ENCODE peak calls at places on chromosomes 2 and 18, in four cellular contexts. One of them, this sample, is unnamed.

GRCh38 chr2:237529452-237530402 is 36.6 kb upstream of the PRLH start:
- DNase-seq in naive thymus-derived CD4-positive, alpha-beta T cell: no peak
- DNase-seq in left ventricle myocardium inferior: no peak
- DNase-seq in sigmoid colon: no peak
- DNase-seq in this sample: no peak

GRCh38 chr2:238231251-238231793 is 8.5 kb downstream of the HES6 start:
- DNase-seq in naive thymus-derived CD4-positive, alpha-beta T cell: peak
- DNase-seq in left ventricle myocardium inferior: peak
- DNase-seq in sigmoid colon: peak
- DNase-seq in this sample: no peak

GRCh38 chr18:8824846-8825245 is 119.5 kb downstream of the MTCL1 start:
- DNase-seq in naive thymus-derived CD4-positive, alpha-beta T cell: no peak
- DNase-seq in left ventricle myocardium inferior: no peak
- DNase-seq in sigmoid colon: no peak
- DNase-seq in this sample: no peak

GRCh38 chr2:237501892-237502513 is 15.0 kb downstream of the MLPH start:
- DNase-seq in naive thymus-derived CD4-positive, alpha-beta T cell: no peak
- DNase-seq in left ventricle myocardium inferior: no peak
- DNase-seq in sigmoid colon: no peak
- DNase-seq in this sample: no peak

GRCh38 chr2:239117831-239118230 is 269.9 kb downstream of the TWIST2 start:
- DNase-seq in naive thymus-derived CD4-positive, alpha-beta T cell: no peak
- DNase-seq in left ventricle myocardium inferior: no peak
- DNase-seq in sigmoid colon: no peak
- DNase-seq in this sample: no peak

GRCh38 chr2:207896525-207897295 is 127.0 kb upstream of the FZD5 start:
- DNase-seq in naive thymus-derived CD4-positive, alpha-beta T cell: no peak
- DNase-seq in left ventricle myocardium inferior: no peak
- DNase-seq in sigmoid colon: no peak
- DNase-seq in this sample: no peak

GRCh38 chr2:206232287-206233035 is 42.0 kb upstream of the ZDBF2 start:
- DNase-seq in naive thymus-derived CD4-positive, alpha-beta T cell: no peak
- DNase-seq in left ventricle myocardium inferior: no peak
- DNase-seq in sigmoid colon: no peak
- DNase-seq in this sample: no peak

GRCh38 chr18:55405655-55406373 is 182.2 kb downstream of the TCF4 start:
- DNase-seq in naive thymus-derived CD4-positive, alpha-beta T cell: no peak
- DNase-seq in left ventricle myocardium inferior: peak
- DNase-seq in sigmoid colon: peak
- DNase-seq in this sample: peak

GRCh38 chr2:152950125-152950524 is 231.7 kb downstream of the ARL6IP6 start:
- DNase-seq in naive thymus-derived CD4-positive, alpha-beta T cell: no peak
- DNase-seq in left ventricle myocardium inferior: no peak
- DNase-seq in sigmoid colon: no peak
- DNase-seq in this sample: no peak

GRCh38 chr2:210556355-210556980 is at the start of gene CPS1:
- DNase-seq in naive thymus-derived CD4-positive, alpha-beta T cell: no peak
- DNase-seq in left ventricle myocardium inferior: no peak
- DNase-seq in sigmoid colon: no peak
- DNase-seq in this sample: no peak

GRCh38 chr2:100105678-100106054 is 36.7 kb downstream of the AFF3 start:
- DNase-seq in naive thymus-derived CD4-positive, alpha-beta T cell: no peak
- DNase-seq in left ventricle myocardium inferior: no peak
- DNase-seq in sigmoid colon: peak
- DNase-seq in this sample: no peak

GRCh38 chr2:101781730-101782426 is 84.4 kb downstream of the MAP4K4 start:
- DNase-seq in naive thymus-derived CD4-positive, alpha-beta T cell: no peak
- DNase-seq in left ventricle myocardium inferior: no peak
- DNase-seq in sigmoid colon: no peak
- DNase-seq in this sample: no peak

GRCh38 chr2:197211881-197212342 is 98.7 kb downstream of the ANKRD44 start:
- DNase-seq in naive thymus-derived CD4-positive, alpha-beta T cell: no peak
- DNase-seq in left ventricle myocardium inferior: no peak
- DNase-seq in sigmoid colon: no peak
- DNase-seq in this sample: no peak

GRCh38 chr18:47917923-47918610 is 12.4 kb downstream of the SMAD2 start:
- DNase-seq in naive thymus-derived CD4-positive, alpha-beta T cell: no peak
- DNase-seq in left ventricle myocardium inferior: no peak
- DNase-seq in sigmoid colon: no peak
- DNase-seq in this sample: no peak

GRCh38 chr2:31523871-31524492 is 56.8 kb downstream of the SRD5A2 start:
- DNase-seq in naive thymus-derived CD4-positive, alpha-beta T cell: peak
- DNase-seq in left ventricle myocardium inferior: no peak
- DNase-seq in sigmoid colon: no peak
- DNase-seq in this sample: no peak

GRCh38 chr2:189082576-189082975 is 97.0 kb downstream of the COL5A2 start:
- DNase-seq in naive thymus-derived CD4-positive, alpha-beta T cell: no peak
- DNase-seq in left ventricle myocardium inferior: no peak
- DNase-seq in sigmoid colon: no peak
- DNase-seq in this sample: no peak

GRCh38 chr2:241924069-241924908 is 54.8 kb downstream of the RTP5 start:
- DNase-seq in naive thymus-derived CD4-positive, alpha-beta T cell: no peak
- DNase-seq in left ventricle myocardium inferior: no peak
- DNase-seq in sigmoid colon: no peak
- DNase-seq in this sample: peak

This sample was measured in right lobe of liver.